ENCODE peak calls at places on chromosomes 12 and 14, in six cellular contexts. Z is mesenchymal stem cell, Y is mesendoderm, C is IMR-90, L is neuronal stem cell, X is H1. I is an unnamed sample.

GRCh38 chr14:100047600-100047999 is 17.6 kb upstream of the EVL start:
- DNase-seq in C (no peak), L (no peak), X (no peak), Y (no peak), Z (no peak), I (no peak)

GRCh38 chr12:18752280-18752920 is 14.5 kb downstream of the CAPZA3 start:
- DNase-seq in X (peak; percentile 7), Z (peak; percentile 95), Y (peak; percentile 99), L (no peak), C (peak; percentile 95), I (peak; percentile 73)

GRCh38 chr14:93081875-93082570 is 33.7 kb downstream of the ITPK1 start:
- DNase-seq in L (no peak), Z (no peak), C (no peak), Y (no peak), X (no peak), I (no peak)

GRCh38 chr12:65728913-65729793 is 95.1 kb upstream of the HMGA2 start:
- DNase-seq in X (no peak), C (peak; percentile 5), Y (peak; percentile 78), Z (peak; percentile 46), L (peak; percentile 18), I (peak; percentile 79)

GRCh38 chr14:88995437-88996198 is 171.2 kb downstream of the TTC8 start:
- DNase-seq in Z (peak; percentile 88), X (no peak), C (peak; percentile 94), Y (no peak), L (no peak), I (no peak)

GRCh38 chr12:25682421-25682820 is 129.3 kb upstream of the LMNTD1 start:
- DNase-seq in X (no peak), L (no peak), Y (no peak), C (peak; percentile 23), Z (no peak), I (no peak)

GRCh38 chr12:11580125-11580751 is 69.2 kb upstream of the ETV6 start:
- DNase-seq in X (no peak), Z (peak; percentile 74), Y (peak; percentile 59), C (peak; percentile 82), L (no peak), I (no peak)

GRCh38 chr14:92729632-92730358 is 18.6 kb downstream of the LGMN start:
- DNase-seq in Z (peak; percentile 92), Y (no peak), C (peak; percentile 96), L (no peak), X (no peak), I (no peak)

GRCh38 chr12:121494093-121494787 is 86.6 kb downstream of the KDM2B start:
- DNase-seq in Y (peak; percentile 57), C (peak; percentile 33), X (peak; percentile 33), Z (peak; percentile 31), L (peak; percentile 54), I (peak; percentile 78)

GRCh38 chr12:97131220-97131981 is 224.3 kb downstream of the NEDD1 start:
- DNase-seq in C (no peak), Y (peak; percentile 86), X (peak; percentile 63), Z (no peak), L (peak; percentile 87), I (peak; percentile 81)

GRCh38 chr12:39003541-39004160 is 98.3 kb upstream of the CPNE8 start:
- DNase-seq in X (no peak), Y (peak; percentile 13), Z (no peak), C (no peak), L (no peak), I (no peak)

GRCh38 chr14:51023964-51024363 is 70.9 kb downstream of the TRIM9 start:
- DNase-seq in Z (no peak), X (no peak), C (no peak), Y (no peak), L (no peak), I (no peak)

GRCh38 chr14:97995038-97995437 is 1197.9 kb downstream of the VRK1 start:
- DNase-seq in Y (no peak), X (no peak), L (no peak), C (no peak), Z (no peak), I (no peak)

GRCh38 chr12:121064116-121064515 is 25.1 kb upstream of the OASL start:
- DNase-seq in Y (no peak), L (no peak), X (no peak), C (no peak), Z (no peak), I (no peak)

GRCh38 chr12:55955800-55956508 is 9.9 kb downstream of the PMEL start:
- DNase-seq in Z (peak; percentile 56), X (no peak), C (peak; percentile 76), Y (peak; percentile 88), L (no peak), I (peak; percentile 58)

GRCh38 chr12:63994704-63995103 is 150.2 kb downstream of the SRGAP1 start:
- DNase-seq in Y (no peak), X (no peak), C (peak; percentile 61), L (no peak), Z (no peak), I (no peak)

GRCh38 chr12:116820077-116820656 is 61.1 kb downstream of the HRK start:
- DNase-seq in L (no peak), X (no peak), Z (peak; percentile 25), C (no peak), Y (no peak), I (no peak)

GRCh38 chr12:19642305-19642704 is 203.0 kb downstream of the AEBP2 start:
- DNase-seq in X (no peak), Z (no peak), Y (no peak), L (no peak), C (no peak), I (no peak)

GRCh38 chr12:89861086-89861485 is 152.4 kb upstream of the ATP2B1 start:
- DNase-seq in C (peak; percentile 26), Y (no peak), Z (peak; percentile 20), X (no peak), L (no peak), I (no peak)

GRCh38 chr12:96424601-96425000 is 24.4 kb upstream of the CDK17 start:
- DNase-seq in X (no peak), L (no peak), C (no peak), Y (no peak), Z (no peak), I (no peak)

GRCh38 chr12:117084405-117085317 is 14.6 kb downstream of the TESC start:
- DNase-seq in L (no peak), C (no peak), Y (no peak), Z (no peak), X (no peak), I (no peak)

GRCh38 chr12:68342966-68343365 is 10.8 kb upstream of the MDM1 start:
- DNase-seq in C (no peak), Z (no peak), Y (no peak), X (no peak), L (no peak), I (no peak)

GRCh38 chr12:116892318-116892717 is 11.1 kb upstream of the HRK start:
- DNase-seq in X (no peak), Y (peak; percentile 45), C (no peak), L (no peak), Z (no peak), I (no peak)

GRCh38 chr12:122057007-122057735 is 21.4 kb upstream of the MLXIP start:
- DNase-seq in C (no peak), L (no peak), Y (no peak), Z (no peak), X (no peak), I (no peak)

GRCh38 chr12:124388038-124388676 is 93.3 kb downstream of the RFLNA start:
- DNase-seq in X (no peak), L (no peak), Y (no peak), Z (no peak), C (no peak), I (no peak)
- H2BK5ac ChIP-seq in X (no peak overlapping the region), L (peak overlapping the region; percentile 87), Y (no peak overlapping the region), Z (peak overlapping the region; percentile 57), C (peak overlapping the region; percentile 98), I (no peak overlapping the region)

GRCh38 chr14:64767215-64767964 is 63.2 kb downstream of the PLEKHG3 start:
- DNase-seq in Z (no peak), C (no peak), Y (no peak), L (no peak), X (no peak), I (no peak)
- H3K27ac ChIP-seq in Z (no peak overlapping the region), C (no peak overlapping the region), Y (no peak overlapping the region), L (no peak overlapping the region), X (no peak overlapping the region), I (no peak overlapping the region)

DNA sequence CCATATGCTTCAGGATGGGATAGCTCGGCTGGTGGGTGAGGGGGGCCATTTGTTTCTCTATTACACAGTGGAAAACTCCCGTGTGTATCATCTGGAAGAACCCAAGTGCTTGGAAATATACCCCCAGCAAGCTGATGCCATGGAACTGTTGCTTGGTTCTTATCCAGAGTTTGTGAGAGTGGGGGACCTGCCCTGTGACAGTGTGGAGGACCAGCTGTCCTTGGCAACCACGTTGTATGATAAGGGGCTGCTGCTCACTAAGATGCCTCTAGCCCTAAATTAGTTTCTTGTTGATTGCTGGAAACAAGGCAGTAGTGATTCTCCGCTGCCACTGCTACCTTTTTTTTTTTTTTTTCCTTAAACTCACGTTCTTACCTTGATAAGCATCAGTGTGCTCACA is 1.9 kb downstream of the RIOX1 start:
- DNase-seq in C (no peak), Y (no peak), Z (no peak), L (no peak), X (no peak), I (no peak)
- H2BK15ac ChIP-seq in C (no peak overlapping the region), Y (no peak overlapping the region), Z (no peak overlapping the region), L (no peak overlapping the region), X (no peak overlapping the region), I (no peak overlapping the region)

DNA sequence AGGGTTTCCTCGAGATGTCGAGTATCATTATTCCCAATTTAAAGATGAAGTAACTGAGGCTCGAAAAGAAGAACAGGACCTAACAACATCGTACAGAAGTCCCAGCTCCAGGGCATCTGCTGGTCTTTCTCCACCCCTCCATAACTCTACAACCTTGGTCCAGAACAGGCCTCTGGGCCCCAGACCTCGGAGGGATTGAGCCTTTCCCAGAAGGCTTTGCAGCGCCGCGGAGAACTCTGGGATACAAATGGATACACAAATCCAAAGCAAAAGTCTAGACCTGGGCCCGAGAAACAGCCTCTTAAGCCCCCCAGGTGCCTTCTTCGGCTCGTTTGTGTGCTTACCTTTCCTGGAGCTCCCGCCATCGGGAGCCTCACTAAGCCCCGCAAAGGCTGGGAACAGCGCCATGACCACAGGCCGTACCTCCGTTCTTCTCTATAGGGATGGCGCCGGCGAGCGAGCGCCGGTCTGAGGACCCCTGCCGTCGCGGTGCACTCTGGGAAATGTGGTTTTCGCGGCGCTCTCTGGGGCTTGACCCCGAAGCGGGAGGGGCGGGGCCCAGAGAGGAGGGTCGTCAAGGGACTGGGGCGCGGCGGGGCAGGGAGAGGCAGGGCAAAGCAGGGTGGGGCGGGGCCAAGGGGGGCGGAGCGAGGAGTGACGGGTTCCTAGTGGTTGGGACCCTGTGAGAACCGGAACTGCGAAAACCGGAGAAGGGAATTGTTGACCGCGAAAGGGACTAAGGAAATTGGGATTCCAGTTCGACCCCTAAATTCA is at the start of gene NRDE2:
- DNase-seq in L (peak; percentile 97), X (peak; percentile 92), Z (peak; percentile 96), C (peak; percentile 91), Y (peak; percentile 99), I (peak; percentile 99)
- H2BK5ac ChIP-seq in L (no peak within 1 kb of the TSS), X (peak within 1 kb of the TSS; percentile 68), Z (peak within 1 kb of the TSS; percentile 1), C (peak within 1 kb of the TSS; percentile 63), Y (no peak within 1 kb of the TSS), I (no peak within 1 kb of the TSS)

I was measured in H9.